ENCODE peak calls at places on chromosomes 13 and 19, in four cellular contexts. L, O, A and K are unnamed samples.
A peak's percentile ranks its signal among the peaks of the same experiment; 100 is the strongest.

GRCh38 chr13:93535256-93535655 is 308.6 kb downstream of the GPC6 start:
- DNase-seq in O (no peak), A (no peak), L (no peak), K (no peak)

GRCh38 chr19:11475861-11476260 is 5.0 kb downstream of the ELAVL3 start:
- DNase-seq in O (no peak), L (no peak), A (no peak), K (no peak)

GRCh38 chr13:97318532-97318931 is 96.4 kb downstream of the MBNL2 start:
- DNase-seq in A (no peak), O (no peak), L (no peak), K (no peak)

GRCh38 chr13:66972659-66973058 is 257.5 kb downstream of the PCDH9 start:
- DNase-seq in O (no peak), L (no peak), A (no peak), K (no peak)

GRCh38 chr13:30002577-30002976 is 152.2 kb upstream of the UBL3 start:
- DNase-seq in L (no peak), O (no peak), A (no peak), K (no peak)

GRCh38 chr13:87671031-87671823 is at the start of gene SLITRK5:
- DNase-seq in L (peak; percentile 34), O (peak; percentile 39), A (peak; percentile 89), K (no peak)

GRCh38 chr19:34244611-34245299 is 9.6 kb upstream of the GARRE1 start:
- DNase-seq in O (no peak), A (no peak), L (no peak), K (no peak)

GRCh38 chr13:41952749-41953148 is 8.2 kb downstream of the VWA8 start:
- DNase-seq in L (no peak), A (no peak), O (no peak), K (no peak)

GRCh38 chr13:21014666-21015170 is 46.7 kb downstream of the LATS2 start:
- DNase-seq in A (no peak), L (no peak), O (no peak), K (no peak)

GRCh38 chr13:44759723-44760360 is 183.7 kb upstream of the TSC22D1 start:
- DNase-seq in O (no peak), A (no peak), L (no peak), K (no peak)

GRCh38 chr13:113044431-113045114 is 61.0 kb upstream of the F7 start:
- DNase-seq in O (no peak), A (no peak), L (no peak), K (no peak)

GRCh38 chr19:50406156-50406820 is 12.4 kb upstream of the SPIB start:
- DNase-seq in O (no peak), A (no peak), L (no peak), K (no peak)

DNA sequence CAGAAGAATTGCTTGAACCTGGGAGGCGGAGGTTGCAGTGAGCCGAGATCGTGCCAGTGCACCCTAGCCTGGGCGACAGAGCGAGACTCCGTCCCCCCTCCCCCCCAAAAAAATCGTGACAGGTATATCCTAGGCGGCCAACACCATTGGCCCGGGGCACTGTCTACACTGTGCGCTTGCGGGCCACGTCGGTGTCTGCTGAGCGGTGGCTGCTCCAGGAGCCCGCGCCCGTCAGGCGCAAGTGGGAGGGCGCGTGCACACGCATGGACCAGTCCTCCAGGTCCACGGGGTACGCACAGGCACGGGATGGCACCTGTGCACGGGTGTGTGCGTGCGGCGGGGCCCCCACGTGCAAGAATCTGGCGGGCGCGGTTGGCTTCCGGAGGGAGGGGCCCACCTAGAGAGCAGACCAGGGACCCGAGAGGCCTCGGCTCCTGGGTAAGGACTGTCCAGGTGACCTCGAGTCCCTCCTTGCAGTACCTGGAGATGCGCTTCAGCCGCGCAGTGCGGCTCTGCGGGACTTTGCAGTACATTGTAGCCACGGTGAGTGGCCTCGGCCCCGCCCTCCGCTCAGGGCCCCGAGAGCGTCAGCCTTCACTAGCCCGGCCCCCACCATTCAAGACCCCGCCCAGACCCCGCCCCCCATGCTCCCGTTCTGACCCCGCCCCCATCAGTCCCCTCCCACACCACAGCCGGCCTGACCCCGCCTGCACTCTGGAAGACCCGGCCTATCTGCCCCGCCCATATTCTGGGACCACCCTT is 2.1 kb downstream of the SLC5A5 start:
- DNase-seq in O (peak; percentile 75), L (peak; percentile 86), A (peak; percentile 84), K (no peak)
- H3K4me3 ChIP-seq in O (peak overlapping the region; percentile 59), L (no peak overlapping the region), A (peak overlapping the region; percentile 40), K (peak overlapping the region; percentile 58)

GRCh38 chr19:12779162-12779993 is 4.0 kb upstream of the HOOK2 start:
- DNase-seq in A (peak; percentile 83), L (no peak), O (no peak), K (no peak)
- H3K4me3 ChIP-seq in A (peak overlapping the region; percentile 59), L (no peak overlapping the region), O (no peak overlapping the region), K (peak overlapping the region; percentile 68)

GRCh38 chr19:38663156-38663651 is 15.8 kb downstream of the ACTN4 start:
- DNase-seq in A (peak; percentile 68), L (no peak), O (no peak), K (no peak)
- H3K4me3 ChIP-seq in A (no peak overlapping the region), L (no peak overlapping the region), O (no peak overlapping the region), K (no peak overlapping the region)

GRCh38 chr13:51731759-51732158 is 72.2 kb downstream of the DHRS12 start:
- DNase-seq in O (no peak), A (no peak), L (no peak), K (no peak)

GRCh38 chr13:51729853-51730553 is 74.0 kb downstream of the DHRS12 start:
- DNase-seq in A (no peak), O (no peak), L (peak; percentile 30), K (no peak)

GRCh38 chr13:51730927-51731326 is 73.0 kb downstream of the DHRS12 start:
- DNase-seq in O (no peak), A (no peak), L (no peak), K (no peak)

GRCh38 chr13:51734786-51735185 is 69.2 kb downstream of the DHRS12 start:
- DNase-seq in O (no peak), A (no peak), L (no peak), K (no peak)

DNA sequence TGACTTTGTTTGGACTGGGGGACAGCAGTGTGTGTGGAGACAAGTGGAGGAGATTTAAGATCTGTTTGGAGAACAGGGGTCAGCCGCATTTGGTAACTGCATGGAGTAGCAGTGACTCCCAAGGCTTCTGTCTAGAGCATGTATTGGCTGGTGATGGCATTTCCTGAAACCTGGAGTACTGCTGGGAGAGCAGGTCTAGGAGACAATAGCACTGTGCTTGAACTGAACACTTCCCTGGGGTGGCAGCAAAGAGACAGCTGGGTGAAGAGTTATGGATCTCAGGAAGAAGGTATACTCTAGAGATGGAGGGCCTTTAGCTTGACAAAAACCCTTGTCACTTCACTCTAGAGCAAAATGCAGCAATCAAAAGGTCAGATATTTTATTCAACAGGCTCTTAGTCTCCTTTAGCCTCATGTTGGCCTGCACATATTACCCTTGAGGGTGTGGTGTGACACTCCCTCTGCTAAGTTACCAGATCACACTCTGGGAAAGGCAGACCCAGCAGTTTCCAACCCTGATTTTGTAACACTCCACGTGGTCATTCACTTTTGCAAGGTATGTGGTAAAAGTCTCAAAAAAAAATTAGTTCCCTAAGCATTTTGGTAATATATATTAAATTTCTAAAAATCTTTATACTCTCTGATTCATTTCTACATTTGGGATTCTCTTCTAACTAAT is 70.2 kb downstream of the DHRS12 start:
- DNase-seq in L (no peak), A (no peak), O (no peak), K (no peak)
- H3K4me3 ChIP-seq in L (no peak overlapping the region), A (no peak overlapping the region), O (no peak overlapping the region), K (no peak overlapping the region)

GRCh38 chr13:48231948-48232347 is 1.1 kb upstream of the ITM2B start:
- DNase-seq in A (no peak), L (no peak), O (no peak), K (no peak)
- H3K4me3 ChIP-seq in A (peak overlapping the region; percentile 81), L (peak overlapping the region; percentile 90), O (peak overlapping the region; percentile 98), K (no peak overlapping the region)